ENCODE peak calls at places on chromosome 20, in nine cellular contexts. F is bronchial epithelial cell; N is tibial artery; D is SJSA1; L is left lobe of liver; M is stimulated activated CD8-positive, alpha-beta memory T cell treated with anti-CD3 and anti-CD28 coated beads, Interleukin-4, amount 100 ng/mL, for 48 hours; Y is endothelial cell; P is Peyer's patch; O is fibroblast of mammary gland. H is an unnamed sample.
A peak's percentile ranks its signal among the peaks of the same experiment; 100 is the strongest.

GRCh38 chr20:49717693-49718092 is 4.0 kb upstream of the B4GALT5 start:
- DNase-seq in F (peak; percentile 78), N (no peak), O (no peak), L (no peak), Y (no peak), M (peak; percentile 32), D (no peak), P (peak; percentile 71), H (no peak)

GRCh38 chr20:4725263-4725550 is 3.5 kb downstream of the PRND start:
- DNase-seq in O (no peak), Y (no peak), N (no peak), L (no peak), F (no peak), M (no peak), D (no peak), P (no peak), H (no peak)

GRCh38 chr20:50415516-50416268 is 94.5 kb upstream of the PTPN1 start:
- DNase-seq in M (no peak), F (no peak), O (peak; percentile 98), Y (no peak), D (peak; percentile 89), L (peak; percentile 100), N (peak; percentile 100), P (peak; percentile 97), H (peak; percentile 95)

GRCh38 chr20:25067102-25067987 is 9.4 kb upstream of the ACSS1 start:
- DNase-seq in M (no peak), N (no peak), F (no peak), O (no peak), P (peak; percentile 31), D (no peak), Y (no peak), L (no peak), H (no peak)

GRCh38 chr20:44776977-44777376 is 31.3 kb downstream of the KCNK15 start:
- DNase-seq in Y (peak; percentile 53), M (peak; percentile 26), F (peak; percentile 13), D (no peak), N (no peak), O (peak; percentile 21), P (no peak), L (no peak), H (no peak)

GRCh38 chr20:51423810-51424209 is 118.7 kb downstream of the NFATC2 start:
- DNase-seq in L (no peak), M (no peak), F (no peak), Y (no peak), P (no peak), O (no peak), N (no peak), D (no peak), H (no peak)

GRCh38 chr20:48824830-48825550 is 2.8 kb downstream of the PREX1 start:
- DNase-seq in P (no peak), F (no peak), D (peak; percentile 58), M (no peak), L (no peak), O (no peak), N (no peak), Y (no peak), H (no peak)

GRCh38 chr20:10920396-10920795 is 246.6 kb upstream of the JAG1 start:
- DNase-seq in D (no peak), N (no peak), O (no peak), F (no peak), M (no peak), P (no peak), L (no peak), Y (no peak), H (no peak)

GRCh38 chr20:41138527-41139226 is 1.3 kb downstream of the PLCG1 start:
- DNase-seq in D (no peak), L (no peak), O (no peak), M (peak; percentile 53), P (peak; percentile 68), Y (no peak), F (no peak), N (no peak), H (peak; percentile 13)

GRCh38 chr20:35012227-35013069 is 56.8 kb downstream of the MYH7B start:
- DNase-seq in L (peak; percentile 46), M (no peak), Y (no peak), D (peak; percentile 30), F (no peak), O (peak; percentile 50), N (peak; percentile 20), P (peak; percentile 18), H (no peak)

GRCh38 chr20:48910360-48910781 is 11.1 kb upstream of the ARFGEF2 start:
- DNase-seq in D (no peak), P (no peak), L (no peak), F (no peak), O (no peak), Y (no peak), M (no peak), N (no peak), H (no peak)

GRCh38 chr20:4134355-4134834 is 119.0 kb upstream of the RNF24 start:
- DNase-seq in M (no peak), D (no peak), F (no peak), Y (no peak), P (no peak), L (no peak), O (no peak), N (no peak), H (no peak)

GRCh38 chr20:35661013-35661412 is 3.7 kb downstream of the CPNE1 start:
- DNase-seq in F (peak; percentile 73), Y (no peak), O (no peak), P (no peak), D (no peak), M (no peak), N (no peak), L (no peak), H (peak; percentile 4)

GRCh38 chr20:53142651-53143177 is 170.6 kb downstream of the TSHZ2 start:
- DNase-seq in M (no peak), L (no peak), N (no peak), O (peak; percentile 28), F (no peak), D (no peak), P (no peak), Y (no peak), H (no peak)

GRCh38 chr20:62820208-62820961 is 3.5 kb downstream of the COL9A3 start:
- DNase-seq in N (no peak), Y (no peak), P (no peak), M (no peak), O (no peak), F (no peak), L (no peak), D (no peak), H (no peak)

GRCh38 chr20:36491901-36492617 is 49.3 kb upstream of the MYL9 start:
- DNase-seq in M (peak; percentile 68), Y (peak; percentile 28), L (no peak), N (no peak), F (peak; percentile 79), O (no peak), D (no peak), P (peak; percentile 81), H (no peak)

GRCh38 chr20:37927410-37928048 is 24.6 kb downstream of the VSTM2L start:
- DNase-seq in F (no peak), L (no peak), O (no peak), D (no peak), Y (no peak), N (no peak), M (no peak), P (no peak), H (no peak)

GRCh38 chr20:63188641-63189321 is 27.1 kb downstream of the YTHDF1 start:
- DNase-seq in P (no peak), Y (no peak), N (no peak), M (no peak), O (no peak), D (no peak), F (no peak), L (no peak), H (no peak)

GRCh38 chr20:1341561-1342265 is 12.8 kb upstream of the SDCBP2 start:
- DNase-seq in L (no peak), N (no peak), F (no peak), P (no peak), D (peak; percentile 36), M (no peak), Y (no peak), O (peak; percentile 75), H (peak; percentile 70)

GRCh38 chr20:25865715-25866656 is 169.3 kb upstream of the ZNF337 start:
- DNase-seq in D (peak; percentile 80), M (peak; percentile 81), N (no peak), P (peak; percentile 79), O (peak; percentile 66), F (peak; percentile 52), L (peak; percentile 76), Y (peak; percentile 77), H (peak; percentile 70)

GRCh38 chr20:21074605-21075336 is 31.4 kb downstream of the LINC00237 start:
- DNase-seq in D (no peak), Y (no peak), M (no peak), O (peak; percentile 16), F (peak; percentile 57), P (no peak), N (no peak), L (no peak), H (no peak)

GRCh38 chr20:54148947-54149764 is 24.6 kb downstream of the CYP24A1 start:
- DNase-seq in N (no peak), Y (no peak), M (no peak), L (no peak), F (peak; percentile 65), P (peak; percentile 84), O (no peak), D (no peak), H (no peak)

GRCh38 chr20:45545754-45546453 is 1.3 kb downstream of the EPPIN start:
- DNase-seq in L (no peak), D (no peak), M (no peak), O (peak; percentile 58), P (no peak), Y (no peak), F (peak; percentile 42), N (no peak), H (peak; percentile 40)

GRCh38 chr20:5430670-5431069 is 113.9 kb upstream of the PROKR2 start:
- DNase-seq in D (no peak), N (no peak), O (no peak), P (no peak), F (no peak), Y (no peak), L (no peak), M (no peak), H (no peak)

GRCh38 chr20:19757487-19757972 is 528 bp upstream of the RIN2 start:
- DNase-seq in L (peak; percentile 86), F (peak; percentile 44), P (peak; percentile 76), N (peak; percentile 88), M (no peak), Y (peak; percentile 81), D (peak; percentile 75), O (peak; percentile 64), H (peak; percentile 82)

GRCh38 chr20:5001174-5002076 is at the start of gene SLC23A2:
- DNase-seq in F (no peak), L (peak; percentile 63), N (peak; percentile 27), Y (peak; percentile 41), O (no peak), D (no peak), P (peak; percentile 73), M (peak; percentile 64), H (no peak)

GRCh38 chr20:6579824-6580223 is 187.7 kb upstream of the BMP2 start:
- DNase-seq in F (no peak), N (no peak), O (no peak), Y (no peak), P (no peak), D (no peak), L (no peak), M (no peak), H (peak; percentile 54)

GRCh38 chr20:1160991-1161390 is 23.8 kb downstream of the TMEM74B start:
- DNase-seq in O (no peak), F (no peak), L (no peak), P (no peak), Y (no peak), N (no peak), M (no peak), D (no peak), H (no peak)

GRCh38 chr20:47949230-47949629 is 163.9 kb upstream of the SULF2 start:
- DNase-seq in O (no peak), L (no peak), D (no peak), Y (no peak), N (no peak), F (peak; percentile 73), P (no peak), M (no peak), H (no peak)

GRCh38 chr20:34402461-34402860 is 39.4 kb downstream of the ITCH start:
- DNase-seq in F (no peak), P (no peak), M (no peak), O (no peak), D (no peak), L (no peak), Y (no peak), N (no peak), H (peak; percentile 73)

GRCh38 chr20:9739991-9740390 is 98.9 kb downstream of the PAK5 start:
- DNase-seq in O (no peak), Y (no peak), D (no peak), N (no peak), P (no peak), M (no peak), F (no peak), L (no peak), H (no peak)

H was measured in AG10803.